ENCODE peak calls at places on chromosomes 5 and 9, in ten cellular contexts. M is HuH-7; J is astrocyte; P is GM04503; C is HT1080; G is GM03348; R is progenitor cell of endocrine pancreas; Q is fibroblast of lung; I is activated CD8-positive, alpha-beta memory T cell treated with anti-CD3 and anti-CD28 coated beads for 24 hours; T is T-helper 2 cell. F is an unnamed sample.

GRCh38 chr9:125511780-125512179 is 195.2 kb downstream of the MAPKAP1 start:
- DNase-seq in M (no peak), J (no peak), P (no peak), C (no peak), G (no peak), R (no peak), Q (no peak), I (no peak), T (no peak), F (no peak)

GRCh38 chr9:95268681-95269080 is 48.8 kb downstream of the FANCC start:
- DNase-seq in M (peak), J (no peak), P (no peak), C (peak), G (peak), R (no peak), Q (peak), I (no peak), T (no peak), F (peak)

GRCh38 chr5:150481972-150482406 is 25.9 kb upstream of the NDST1 start:
- DNase-seq in M (no peak), J (no peak), P (no peak), C (no peak), G (no peak), R (no peak), Q (no peak), I (no peak), T (no peak), F (no peak)

GRCh38 chr9:136117291-136118060 is 1.2 kb downstream of the TMEM250 start:
- DNase-seq in M (no peak), J (no peak), P (no peak), C (no peak), G (peak), R (no peak), Q (peak), I (no peak), T (no peak), F (no peak)

GRCh38 chr9:137347928-137348327 is 45.9 kb upstream of the NRARP start:
- DNase-seq in M (no peak), J (no peak), P (no peak), C (no peak), G (no peak), R (no peak), Q (no peak), I (no peak), T (no peak), F (no peak)

GRCh38 chr9:136829981-136830885 is 12.0 kb upstream of the AJM1 start:
- DNase-seq in M (no peak), J (no peak), P (no peak), C (no peak), G (no peak), R (no peak), Q (no peak), I (no peak), T (no peak), F (no peak)

GRCh38 chr9:112629890-112630485 is 87.9 kb downstream of the INIP start:
- DNase-seq in M (no peak), J (no peak), P (no peak), C (no peak), G (no peak), R (no peak), Q (no peak), I (no peak), T (no peak), F (no peak)

GRCh38 chr9:9133526-9133925 is 1333.9 kb upstream of the DMAC1 start:
- DNase-seq in M (no peak), J (no peak), P (no peak), C (no peak), G (no peak), R (no peak), Q (no peak), I (no peak), T (no peak), F (no peak)

GRCh38 chr5:59608745-59609144 is 284.8 kb downstream of the PDE4D start:
- DNase-seq in M (no peak), J (peak), P (no peak), C (peak), G (no peak), R (no peak), Q (peak), I (no peak), T (no peak), F (no peak)

GRCh38 chr5:95471922-95472321 is 80.8 kb downstream of the FAM81B start:
- DNase-seq in M (no peak), J (peak), P (peak), C (peak), G (peak), R (no peak), Q (peak), I (no peak), T (no peak), F (no peak)

GRCh38 chr9:136245194-136246150 is at the start of gene QSOX2:
- DNase-seq in M (peak), J (peak), P (no peak), C (no peak), G (peak), R (peak), Q (peak), I (peak), T (peak), F (no peak)

GRCh38 chr9:121277518-121278275 is 9.7 kb downstream of the GSN start:
- DNase-seq in M (no peak), J (peak), P (no peak), C (no peak), G (peak), R (no peak), Q (peak), I (no peak), T (no peak), F (no peak)

GRCh38 chr9:34992376-34992951 is 2.9 kb downstream of the DNAJB5 start:
- DNase-seq in M (no peak), J (peak), P (no peak), C (peak), G (peak), R (no peak), Q (peak), I (peak), T (no peak), F (no peak)

GRCh38 chr5:178324481-178325310 is 92.1 kb upstream of the PHYKPL start:
- DNase-seq in M (no peak), J (no peak), P (no peak), C (no peak), G (no peak), R (no peak), Q (no peak), I (no peak), T (no peak), F (no peak)

GRCh38 chr9:87324613-87325194 is 173.0 kb upstream of the DAPK1 start:
- DNase-seq in M (peak), J (peak), P (no peak), C (peak), G (peak), R (no peak), Q (peak), I (no peak), T (no peak), F (no peak)

GRCh38 chr5:141969783-141970741 is 1.2 kb downstream of the RNF14 start:
- DNase-seq in M (no peak), J (no peak), P (no peak), C (peak), G (peak), R (no peak), Q (peak), I (no peak), T (no peak), F (no peak)

GRCh38 chr9:110835404-110835803 is 166.8 kb downstream of the MUSK start:
- DNase-seq in M (no peak), J (peak), P (peak), C (peak), G (peak), R (no peak), Q (peak), I (no peak), T (no peak), F (no peak)

GRCh38 chr9:129415954-129416651 is 204.8 kb downstream of the C9orf50 start:
- DNase-seq in M (no peak), J (no peak), P (no peak), C (no peak), G (no peak), R (no peak), Q (no peak), I (no peak), T (no peak), F (peak)

GRCh38 chr9:136773386-136774044 is 9.2 kb upstream of the LCN15 start:
- DNase-seq in M (no peak), J (no peak), P (no peak), C (peak), G (no peak), R (no peak), Q (no peak), I (no peak), T (no peak), F (no peak)

GRCh38 chr5:78280261-78280660 is 14.2 kb downstream of the AP3B1 start:
- DNase-seq in M (no peak), J (no peak), P (no peak), C (no peak), G (no peak), R (no peak), Q (no peak), I (no peak), T (no peak), F (no peak)

GRCh38 chr9:87337335-87338074 is 160.2 kb upstream of the DAPK1 start:
- DNase-seq in M (no peak), J (peak), P (no peak), C (no peak), G (peak), R (no peak), Q (peak), I (no peak), T (no peak), F (peak)

GRCh38 chr9:127076860-127077657 is 45.4 kb downstream of the ANGPTL2 start:
- DNase-seq in M (no peak), J (no peak), P (no peak), C (no peak), G (no peak), R (no peak), Q (peak), I (peak), T (no peak), F (no peak)

GRCh38 chr5:149133795-149134777 is 7.2 kb upstream of the ABLIM3 start:
- DNase-seq in M (no peak), J (peak), P (peak), C (peak), G (peak), R (no peak), Q (peak), I (no peak), T (no peak), F (peak)

GRCh38 chr5:32195265-32195664 is 21.1 kb upstream of the GOLPH3 start:
- DNase-seq in M (no peak), J (no peak), P (no peak), C (no peak), G (no peak), R (no peak), Q (no peak), I (no peak), T (no peak), F (peak)

GRCh38 chr5:149271195-149271716 is 403 bp upstream of the AFAP1L1 start:
- DNase-seq in M (peak), J (no peak), P (no peak), C (no peak), G (peak), R (peak), Q (no peak), I (peak), T (no peak), F (no peak)

GRCh38 chr9:89536145-89536574 is 38.2 kb upstream of the SEMA4D start:
- DNase-seq in M (no peak), J (no peak), P (no peak), C (no peak), G (no peak), R (no peak), Q (no peak), I (no peak), T (peak), F (no peak)

F was measured in NCI-H524 treated with DMSO at 0.1 percent for 48 hours.